ENCODE peak calls at places on chromosomes 16 and 17, in five cellular contexts. X, J, I, M and T are unnamed samples.
A peak's percentile ranks its signal among the peaks of the same experiment; 100 is the strongest.

GRCh38 chr16:58012481-58012880 is 11.3 kb downstream of the USB1 start:
- DNase-seq in X (no peak), J (no peak), I (no peak), M (no peak), T (no peak)

GRCh38 chr16:71357681-71358080 is 842 bp upstream of the CALB2 start:
- DNase-seq in X (no peak), J (peak; percentile 22), I (no peak), M (no peak), T (no peak)

GRCh38 chr17:73316919-73317505 is 5.2 kb upstream of the CDC42EP4 start:
- DNase-seq in X (no peak), J (no peak), I (no peak), M (no peak), T (peak; percentile 24)

GRCh38 chr17:67156269-67157199 is 88.5 kb downstream of the HELZ start:
- DNase-seq in X (no peak), J (no peak), I (no peak), M (no peak), T (no peak)

GRCh38 chr16:5025171-5025632 is 8.5 kb downstream of the NAGPA start:
- DNase-seq in X (no peak), J (peak; percentile 46), I (no peak), M (peak; percentile 46), T (no peak)

GRCh38 chr17:17062356-17062755 is 20.1 kb downstream of the MPRIP start:
- DNase-seq in X (no peak), J (no peak), I (no peak), M (no peak), T (no peak)

GRCh38 chr17:8137645-8138342 is 13.9 kb upstream of the HES7 start:
- DNase-seq in X (no peak), J (no peak), I (no peak), M (no peak), T (no peak)

GRCh38 chr17:49508891-49509587 is 13.9 kb downstream of the NGFR start:
- DNase-seq in X (no peak), J (no peak), I (no peak), M (no peak), T (no peak)

GRCh38 chr16:83098536-83098935 is 471.8 kb downstream of the CDH13 start:
- DNase-seq in X (no peak), J (no peak), I (no peak), M (no peak), T (no peak)

GRCh38 chr17:50550661-50551432 is 3.9 kb downstream of the SPATA20 start:
- DNase-seq in X (no peak), J (peak; percentile 95), I (peak; percentile 83), M (peak; percentile 80), T (no peak)
- TF ChIP-seq CTCF in X (peak; percentile 75), J (peak; percentile 95), I (peak; percentile 89), M (peak; percentile 94), T (no peak)

GRCh38 chr16:55021595-55022475 is 91.2 kb downstream of the IRX5 start:
- DNase-seq in X (no peak), J (peak; percentile 68), I (no peak), M (no peak), T (no peak)
- TF ChIP-seq CTCF in X (no peak), J (peak; percentile 23), I (peak; percentile 33), M (no peak), T (no peak)

GRCh38 chr16:81732699-81733098 is 46.4 kb upstream of the PLCG2 start:
- DNase-seq in X (no peak), J (no peak), I (no peak), M (no peak), T (no peak)

GRCh38 chr16:81728435-81728834 is 50.7 kb upstream of the PLCG2 start:
- DNase-seq in X (no peak), J (no peak), I (no peak), M (no peak), T (no peak)

GRCh38 chr16:81731636-81732035 is 47.5 kb upstream of the PLCG2 start:
- DNase-seq in X (no peak), J (no peak), I (no peak), M (no peak), T (no peak)

GRCh38 chr16:81730090-81731051 is 48.7 kb upstream of the PLCG2 start:
- DNase-seq in X (peak; percentile 59), J (peak; percentile 95), I (peak; percentile 93), M (peak; percentile 89), T (peak; percentile 65)

GRCh38 chr16:81729451-81729850 is 49.6 kb upstream of the PLCG2 start:
- DNase-seq in X (no peak), J (no peak), I (no peak), M (no peak), T (no peak)
- TF ChIP-seq CTCF in X (no peak), J (no peak), I (no peak), M (no peak), T (no peak)

GRCh38 chr16:15507959-15508336 is 73.6 kb downstream of the BMERB1 start:
- DNase-seq in X (no peak), J (no peak), I (no peak), M (no peak), T (no peak)

GRCh38 chr16:15510992-15511391 is 76.6 kb downstream of the BMERB1 start:
- DNase-seq in X (no peak), J (no peak), I (no peak), M (no peak), T (no peak)

GRCh38 chr16:15509051-15509592 is 74.7 kb downstream of the BMERB1 start:
- DNase-seq in X (no peak), J (no peak), I (no peak), M (no peak), T (no peak)

GRCh38 chr16:15511759-15512487 is 77.5 kb downstream of the BMERB1 start:
- DNase-seq in X (no peak), J (no peak), I (no peak), M (no peak), T (no peak)

GRCh38 chr16:15509593-15510520 is 75.5 kb downstream of the BMERB1 start:
- DNase-seq in X (no peak), J (peak; percentile 43), I (no peak), M (no peak), T (no peak)
- TF ChIP-seq CTCF in X (no peak), J (no peak), I (no peak), M (no peak), T (no peak)

GRCh38 chr17:45016823-45017222 is 34.6 kb downstream of the DCAKD start:
- DNase-seq in X (no peak), J (peak; percentile 50), I (no peak), M (no peak), T (no peak)

GRCh38 chr17:45020354-45021138 is 30.9 kb downstream of the DCAKD start:
- DNase-seq in X (no peak), J (no peak), I (no peak), M (no peak), T (no peak)

GRCh38 chr17:45018514-45019176 is 32.8 kb downstream of the DCAKD start:
- DNase-seq in X (no peak), J (no peak), I (no peak), M (peak; percentile 41), T (no peak)

GRCh38 chr17:45021607-45022287 is 29.7 kb downstream of the DCAKD start:
- DNase-seq in X (no peak), J (peak; percentile 67), I (peak; percentile 70), M (peak; percentile 81), T (peak; percentile 65)

GRCh38 chr17:45019177-45019711 is 32.2 kb downstream of the DCAKD start:
- DNase-seq in X (no peak), J (peak; percentile 45), I (peak; percentile 47), M (peak; percentile 67), T (no peak)
- TF ChIP-seq CTCF in X (peak; percentile 74), J (peak; percentile 95), I (peak; percentile 61), M (peak; percentile 50), T (no peak)

DNA sequence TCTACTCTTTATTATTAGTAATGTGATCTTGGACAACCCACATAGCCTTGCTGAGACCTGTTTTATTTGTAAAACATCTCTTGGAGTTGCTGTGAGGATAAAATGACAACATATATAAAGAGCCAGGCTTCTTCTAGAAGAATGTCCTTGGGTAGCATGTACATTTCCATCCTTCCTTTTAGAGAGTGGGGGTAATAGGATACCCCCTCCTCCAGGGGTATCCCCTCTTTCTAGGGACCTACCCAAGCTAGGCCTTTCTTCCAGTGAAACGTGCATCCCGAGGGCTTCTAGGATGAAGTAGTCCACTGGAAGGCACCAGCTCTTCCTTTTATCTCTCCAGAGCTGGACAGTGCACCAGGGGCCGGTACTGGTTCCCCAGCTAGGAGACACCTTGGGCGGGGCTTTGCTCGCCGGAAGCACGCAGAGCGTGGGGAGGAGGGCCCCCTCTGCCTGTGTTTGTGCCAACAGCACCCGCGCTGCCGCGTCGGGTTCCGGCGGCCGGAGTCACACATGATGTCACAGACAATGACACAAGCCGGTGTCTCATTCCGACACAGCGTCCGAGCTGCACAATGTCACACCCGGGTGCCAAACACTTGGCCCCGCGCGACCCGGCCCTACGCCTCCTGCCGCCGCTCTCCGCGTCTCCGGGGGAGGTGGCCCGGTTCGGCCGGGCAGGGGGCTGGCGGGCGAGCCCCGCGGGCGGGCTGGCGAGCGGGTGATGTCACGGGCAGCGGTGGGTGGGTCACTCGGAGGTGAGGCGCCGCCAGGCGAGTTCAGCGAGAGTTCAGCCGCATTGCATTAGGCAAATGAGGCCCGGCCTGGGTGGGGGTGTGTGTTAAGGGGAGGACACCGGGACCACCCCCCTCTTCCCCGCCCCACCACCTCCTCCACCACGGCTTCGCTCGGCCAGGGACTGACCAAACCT is 23.4 kb downstream of the GJD3 start:
- DNase-seq in X (peak; percentile 99), J (peak; percentile 93), I (peak; percentile 81), M (peak; percentile 93), T (peak; percentile 82)
- TF ChIP-seq CTCF in X (peak; percentile 34), J (no peak), I (peak; percentile 37), M (peak; percentile 37), T (no peak)

GRCh38 chr16:78390070-78390469 is 290.6 kb downstream of the WWOX start:
- DNase-seq in X (no peak), J (no peak), I (no peak), M (no peak), T (no peak)
- TF ChIP-seq CTCF in X (no peak), J (no peak), I (no peak), M (no peak), T (no peak)

GRCh38 chr17:290626-291025 is 62.0 kb downstream of the RPH3AL start:
- DNase-seq in X (peak; percentile 32), J (no peak), I (no peak), M (no peak), T (no peak)
- TF ChIP-seq CTCF in X (no peak), J (no peak), I (no peak), M (no peak), T (no peak)